ENCODE peak calls at places on chromosomes 13 and 19, in five cellular contexts. One of them, this sample, is unnamed.

GRCh38 chr19:53908933-53909415 is at the start of gene CACNG7:
- DNase-seq in mesendoderm: peak; percentile 57
- DNase-seq in fibroblast of lung: peak; percentile 16
- DNase-seq in PC-3: no peak
- DNase-seq in H1: no peak
- DNase-seq in this sample: no peak

GRCh38 chr19:35344511-35345031 is 3.1 kb upstream of the FFAR1 start:
- DNase-seq in H1: peak; percentile 35
- DNase-seq in mesendoderm: no peak
- DNase-seq in PC-3: no peak
- DNase-seq in fibroblast of lung: no peak
- DNase-seq in this sample: no peak

GRCh38 chr19:14472202-14472961 is 2.8 kb downstream of the PTGER1 start:
- DNase-seq in H1: peak; percentile 98
- DNase-seq in PC-3: peak; percentile 72
- DNase-seq in mesendoderm: peak; percentile 79
- DNase-seq in fibroblast of lung: no peak
- DNase-seq in this sample: peak; percentile 53

GRCh38 chr13:50309872-50310594 is 294.8 kb downstream of the KCNRG start:
- DNase-seq in PC-3: no peak
- DNase-seq in H1: no peak
- DNase-seq in mesendoderm: peak; percentile 60
- DNase-seq in fibroblast of lung: peak; percentile 29
- DNase-seq in this sample: no peak

GRCh38 chr19:45150731-45151725 is 9.8 kb downstream of the NKPD1 start:
- DNase-seq in fibroblast of lung: no peak
- DNase-seq in mesendoderm: no peak
- DNase-seq in PC-3: peak; percentile 14
- DNase-seq in H1: no peak
- DNase-seq in this sample: peak; percentile 63

GRCh38 chr19:41355802-41356201 is 2.1 kb upstream of the TGFB1 start:
- DNase-seq in PC-3: no peak
- DNase-seq in H1: no peak
- DNase-seq in mesendoderm: no peak
- DNase-seq in fibroblast of lung: no peak
- DNase-seq in this sample: no peak

GRCh38 chr13:64078480-64078936 is 2662.9 kb upstream of the PCDH20 start:
- DNase-seq in H1: no peak
- DNase-seq in PC-3: no peak
- DNase-seq in mesendoderm: no peak
- DNase-seq in fibroblast of lung: no peak
- DNase-seq in this sample: no peak

GRCh38 chr19:14479985-14480694 is 5.0 kb upstream of the PTGER1 start:
- DNase-seq in mesendoderm: peak; percentile 82
- DNase-seq in PC-3: peak; percentile 40
- DNase-seq in H1: peak; percentile 99
- DNase-seq in fibroblast of lung: peak; percentile 22
- DNase-seq in this sample: peak; percentile 47

GRCh38 chr19:1267441-1268391 is 1.4 kb upstream of the CIRBP start:
- DNase-seq in mesendoderm: no peak
- DNase-seq in H1: no peak
- DNase-seq in fibroblast of lung: peak; percentile 58
- DNase-seq in PC-3: no peak
- DNase-seq in this sample: no peak

GRCh38 chr13:38814331-38814730 is 127.5 kb downstream of the FREM2 start:
- DNase-seq in fibroblast of lung: no peak
- DNase-seq in mesendoderm: peak; percentile 16
- DNase-seq in H1: no peak
- DNase-seq in PC-3: no peak
- DNase-seq in this sample: peak; percentile 48

DNA sequence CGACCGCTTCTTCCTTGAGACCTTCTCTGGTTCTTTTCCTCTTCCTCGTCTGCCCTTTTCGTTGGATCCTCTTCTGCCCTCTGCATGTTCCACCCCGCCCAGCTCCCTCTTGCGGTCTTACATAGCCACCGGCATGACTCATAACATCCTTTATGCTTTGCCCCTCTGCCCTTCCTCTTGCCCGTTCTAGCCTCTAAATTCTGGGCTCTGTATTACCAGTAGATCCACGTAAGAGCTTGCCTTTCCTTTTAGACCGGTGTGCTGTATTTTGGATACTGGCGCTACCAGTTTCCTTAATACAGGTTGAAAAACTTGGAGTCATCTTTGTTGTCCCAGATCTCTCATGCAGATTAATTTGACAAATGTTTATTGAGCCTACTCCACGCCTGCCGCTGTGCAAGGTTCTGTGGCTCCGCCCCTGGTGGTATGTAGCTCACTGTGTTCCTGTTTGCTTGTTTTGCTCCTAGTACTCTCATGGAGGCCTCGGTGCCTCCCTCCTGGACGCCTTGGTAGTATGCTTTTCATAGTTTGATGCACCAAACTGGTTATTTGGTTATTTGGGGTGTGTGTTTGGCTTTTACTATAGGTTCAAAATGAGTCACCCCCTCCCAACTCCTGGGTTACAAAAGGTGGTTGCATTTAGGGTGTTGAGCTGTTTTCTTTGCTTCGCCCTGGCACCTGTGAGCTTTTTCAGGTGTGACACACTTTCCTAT is 1.7 kb downstream of the GTF3A start:
- DNase-seq in PC-3: peak; percentile 87
- DNase-seq in mesendoderm: peak; percentile 82
- DNase-seq in fibroblast of lung: peak; percentile 86
- DNase-seq in H1: peak; percentile 55
- DNase-seq in this sample: peak; percentile 86
- H3K4me2 ChIP-seq in PC-3: peak overlapping the region; percentile 91
- H3K4me2 ChIP-seq in mesendoderm: peak overlapping the region; percentile 88
- H3K4me2 ChIP-seq in fibroblast of lung: peak overlapping the region; percentile 91
- H3K4me2 ChIP-seq in H1: peak overlapping the region; percentile 99
- H3K4me2 ChIP-seq in this sample: peak overlapping the region; percentile 98

GRCh38 chr19:49643466-49643865 is 1.5 kb downstream of the SCAF1 start:
- DNase-seq in fibroblast of lung: no peak
- DNase-seq in H1: no peak
- DNase-seq in PC-3: no peak
- DNase-seq in mesendoderm: peak; percentile 48
- DNase-seq in this sample: no peak
- H3K79me2 ChIP-seq in fibroblast of lung: peaks cover 53% of the 10 kb centered on the region
- H3K79me2 ChIP-seq in H1: peaks cover 32% of the 10 kb centered on the region
- H3K79me2 ChIP-seq in PC-3: peaks cover 70% of the 10 kb centered on the region
- H3K79me2 ChIP-seq in mesendoderm: peaks cover 31% of the 10 kb centered on the region
- H3K79me2 ChIP-seq in this sample: peaks cover 63% of the 10 kb centered on the region

DNA sequence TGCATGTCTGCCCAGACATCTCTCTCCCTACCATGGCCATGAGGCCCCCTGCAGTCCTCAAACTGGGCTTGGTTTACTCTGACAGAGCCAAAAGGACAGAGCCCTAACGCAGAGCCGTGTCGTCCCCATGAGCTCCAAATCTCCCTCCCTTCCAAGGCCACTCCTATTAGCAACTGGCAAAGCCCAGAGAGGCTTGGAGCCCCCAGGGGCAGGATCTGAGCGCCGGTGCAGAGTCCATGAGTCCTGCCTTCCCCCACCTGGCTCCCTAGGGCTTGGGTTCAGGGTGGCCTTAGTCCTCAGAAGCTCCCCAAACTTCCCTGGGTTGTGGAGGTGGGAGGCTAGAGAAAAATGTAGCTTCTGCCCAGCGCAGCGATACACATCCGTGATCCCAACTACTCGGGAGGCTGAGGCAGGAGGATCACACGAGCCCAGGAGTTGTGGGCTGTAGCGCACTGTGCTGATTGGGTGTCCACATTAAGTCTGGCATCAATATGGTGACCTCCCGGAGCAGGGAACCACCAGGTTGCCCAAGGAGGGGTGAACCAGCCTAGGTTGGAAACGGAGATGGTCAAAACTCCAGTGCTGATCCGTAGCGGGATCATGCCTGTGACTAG is 7.4 kb upstream of the PGPEP1 start:
- DNase-seq in mesendoderm: no peak
- DNase-seq in H1: no peak
- DNase-seq in PC-3: no peak
- DNase-seq in fibroblast of lung: no peak
- DNase-seq in this sample: no peak
- H3K4me1 ChIP-seq in mesendoderm: peaks cover 4% of the 10 kb centered on the region
- H3K4me1 ChIP-seq in H1: peaks cover 5% of the 10 kb centered on the region
- H3K4me1 ChIP-seq in PC-3: no peaks in the 10 kb centered on the region
- H3K4me1 ChIP-seq in fibroblast of lung: peaks cover 6% of the 10 kb centered on the region
- H3K4me1 ChIP-seq in this sample: peaks cover 41% of the 10 kb centered on the region

GRCh38 chr13:99980201-99981114 is 1.1 kb upstream of the ZIC2 start:
- DNase-seq in H1: peak; percentile 85
- DNase-seq in mesendoderm: peak; percentile 93
- DNase-seq in PC-3: peak; percentile 57
- DNase-seq in fibroblast of lung: peak; percentile 69
- DNase-seq in this sample: peak; percentile 85
- H3K4me2 ChIP-seq in H1: peak overlapping the region; percentile 91
- H3K4me2 ChIP-seq in mesendoderm: peak overlapping the region; percentile 66
- H3K4me2 ChIP-seq in PC-3: peak overlapping the region; percentile 89
- H3K4me2 ChIP-seq in fibroblast of lung: peak overlapping the region; percentile 59
- H3K4me2 ChIP-seq in this sample: peak overlapping the region; percentile 93

DNA sequence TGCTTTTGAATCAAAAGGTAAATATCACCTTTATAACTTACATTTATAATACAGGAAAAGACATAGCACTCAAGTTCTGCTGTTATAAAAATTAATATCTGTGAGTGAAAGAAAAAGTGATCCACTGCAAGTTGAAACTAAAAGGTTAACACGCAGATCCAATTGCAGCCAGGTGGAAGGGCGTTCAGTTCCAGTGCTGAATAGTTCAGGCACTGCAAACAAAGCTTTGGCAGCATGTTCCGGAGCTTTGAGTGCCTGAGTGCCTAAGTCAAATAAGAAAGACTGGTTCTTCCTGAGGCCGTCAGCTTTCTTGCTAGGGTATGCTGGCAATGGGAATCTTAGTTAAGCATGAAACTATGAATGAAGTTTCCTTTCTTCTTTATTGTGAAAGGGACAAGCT is 200.3 kb downstream of the LMO7 start:
- DNase-seq in mesendoderm: no peak
- DNase-seq in PC-3: peak; percentile 55
- DNase-seq in fibroblast of lung: no peak
- DNase-seq in H1: no peak
- DNase-seq in this sample: no peak
- H3K79me2 ChIP-seq in mesendoderm: no peaks in the 10 kb centered on the region
- H3K79me2 ChIP-seq in PC-3: no peaks in the 10 kb centered on the region
- H3K79me2 ChIP-seq in fibroblast of lung: peaks cover 7% of the 10 kb centered on the region
- H3K79me2 ChIP-seq in H1: no peaks in the 10 kb centered on the region
- H3K79me2 ChIP-seq in this sample: no peaks in the 10 kb centered on the region

DNA sequence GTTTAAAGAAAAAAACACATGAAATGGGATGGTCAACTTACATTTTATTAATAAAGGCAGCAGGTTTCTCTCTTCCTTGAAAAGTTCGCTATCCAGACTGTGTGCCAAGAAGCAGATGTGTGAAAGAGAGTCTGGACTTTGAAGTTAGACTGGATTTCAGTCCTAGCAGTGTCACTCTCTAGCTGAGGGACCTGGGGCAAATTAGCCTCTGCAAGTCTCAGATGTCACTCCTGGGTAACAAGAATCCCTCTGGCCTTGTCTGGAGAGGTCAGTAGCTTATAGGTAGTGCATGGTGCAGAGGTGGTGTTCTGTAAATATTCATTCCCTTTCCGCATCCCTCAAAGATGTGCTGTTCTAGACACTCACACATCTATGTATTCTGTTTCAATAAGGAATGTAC is 187.6 kb upstream of the RNF113B start:
- DNase-seq in mesendoderm: no peak
- DNase-seq in fibroblast of lung: no peak
- DNase-seq in H1: no peak
- DNase-seq in PC-3: no peak
- DNase-seq in this sample: no peak
- H3K4me1 ChIP-seq in mesendoderm: no peaks in the 10 kb centered on the region
- H3K4me1 ChIP-seq in fibroblast of lung: peaks cover 3% of the 10 kb centered on the region
- H3K4me1 ChIP-seq in H1: no peaks in the 10 kb centered on the region
- H3K4me1 ChIP-seq in PC-3: no peaks in the 10 kb centered on the region
- H3K4me1 ChIP-seq in this sample: no peaks in the 10 kb centered on the region

GRCh38 chr13:46386426-46386995 is 541 bp downstream of the RUBCNL start:
- DNase-seq in mesendoderm: peak; percentile 54
- DNase-seq in H1: peak; percentile 62
- DNase-seq in fibroblast of lung: no peak
- DNase-seq in PC-3: no peak
- DNase-seq in this sample: no peak
- H3K4me2 ChIP-seq in mesendoderm: peak overlapping the region; percentile 96
- H3K4me2 ChIP-seq in H1: peak overlapping the region; percentile 58
- H3K4me2 ChIP-seq in fibroblast of lung: peak overlapping the region; percentile 2
- H3K4me2 ChIP-seq in PC-3: peak overlapping the region; percentile 93
- H3K4me2 ChIP-seq in this sample: no peak overlapping the region

GRCh38 chr19:16654621-16655020 is 5.3 kb downstream of the SMIM7 start:
- DNase-seq in H1: no peak
- DNase-seq in PC-3: no peak
- DNase-seq in fibroblast of lung: peak; percentile 6
- DNase-seq in mesendoderm: no peak
- DNase-seq in this sample: no peak
- H3K79me2 ChIP-seq in H1: peaks cover 32% of the 10 kb centered on the region
- H3K79me2 ChIP-seq in PC-3: peaks cover 45% of the 10 kb centered on the region
- H3K79me2 ChIP-seq in fibroblast of lung: peaks cover 35% of the 10 kb centered on the region
- H3K79me2 ChIP-seq in mesendoderm: peaks cover 10% of the 10 kb centered on the region
- H3K79me2 ChIP-seq in this sample: peaks cover 48% of the 10 kb centered on the region